ENCODE peak calls at places on chromosome 19, in seven cellular contexts. One of them, this sample, is unnamed.

GRCh38 chr19:23992348-23992747 is 77.7 kb downstream of the ZNF726 start:
- DNase-seq in amniotic stem cell: no peak
- DNase-seq in left lung: no peak
- DNase-seq in stimulated activated CD8-positive, alpha-beta memory T cell treated with anti-CD3 and anti-CD28 coated beads, Interleukin-12 subunit alpha, Interleukin-12 subunit beta, amount 100 ng/mL, for 4 hours: no peak
- DNase-seq in astrocyte of the cerebellum: no peak
- DNase-seq in HTR-8/SVneo: no peak
- DNase-seq in fibroblast of the aortic adventitia: no peak
- DNase-seq in this sample: no peak

GRCh38 chr19:2476451-2477140 is 669 bp downstream of the GADD45B start:
- DNase-seq in stimulated activated CD8-positive, alpha-beta memory T cell treated with anti-CD3 and anti-CD28 coated beads, Interleukin-12 subunit alpha, Interleukin-12 subunit beta, amount 100 ng/mL, for 4 hours: peak; percentile 67
- DNase-seq in left lung: peak; percentile 67
- DNase-seq in astrocyte of the cerebellum: no peak
- DNase-seq in HTR-8/SVneo: no peak
- DNase-seq in fibroblast of the aortic adventitia: peak; percentile 64
- DNase-seq in amniotic stem cell: no peak
- DNase-seq in this sample: peak; percentile 70

GRCh38 chr19:32748497-32748896 is 28.9 kb downstream of the TDRD12 start:
- DNase-seq in stimulated activated CD8-positive, alpha-beta memory T cell treated with anti-CD3 and anti-CD28 coated beads, Interleukin-12 subunit alpha, Interleukin-12 subunit beta, amount 100 ng/mL, for 4 hours: no peak
- DNase-seq in amniotic stem cell: no peak
- DNase-seq in astrocyte of the cerebellum: no peak
- DNase-seq in fibroblast of the aortic adventitia: no peak
- DNase-seq in HTR-8/SVneo: no peak
- DNase-seq in left lung: no peak
- DNase-seq in this sample: no peak

GRCh38 chr19:35476149-35476548 is 14.1 kb downstream of the KRTDAP start:
- DNase-seq in HTR-8/SVneo: no peak
- DNase-seq in fibroblast of the aortic adventitia: no peak
- DNase-seq in amniotic stem cell: no peak
- DNase-seq in astrocyte of the cerebellum: no peak
- DNase-seq in stimulated activated CD8-positive, alpha-beta memory T cell treated with anti-CD3 and anti-CD28 coated beads, Interleukin-12 subunit alpha, Interleukin-12 subunit beta, amount 100 ng/mL, for 4 hours: no peak
- DNase-seq in left lung: no peak
- DNase-seq in this sample: no peak

GRCh38 chr19:45069056-45069455 is 7.2 kb downstream of the ZNF296 start:
- DNase-seq in astrocyte of the cerebellum: no peak
- DNase-seq in left lung: no peak
- DNase-seq in amniotic stem cell: no peak
- DNase-seq in stimulated activated CD8-positive, alpha-beta memory T cell treated with anti-CD3 and anti-CD28 coated beads, Interleukin-12 subunit alpha, Interleukin-12 subunit beta, amount 100 ng/mL, for 4 hours: no peak
- DNase-seq in HTR-8/SVneo: no peak
- DNase-seq in fibroblast of the aortic adventitia: peak; percentile 20
- DNase-seq in this sample: peak; percentile 15

GRCh38 chr19:2113436-2114211 is 16.9 kb downstream of the IZUMO4 start:
- DNase-seq in astrocyte of the cerebellum: no peak
- DNase-seq in left lung: no peak
- DNase-seq in amniotic stem cell: no peak
- DNase-seq in stimulated activated CD8-positive, alpha-beta memory T cell treated with anti-CD3 and anti-CD28 coated beads, Interleukin-12 subunit alpha, Interleukin-12 subunit beta, amount 100 ng/mL, for 4 hours: no peak
- DNase-seq in HTR-8/SVneo: no peak
- DNase-seq in fibroblast of the aortic adventitia: peak; percentile 31
- DNase-seq in this sample: no peak

GRCh38 chr19:18422530-18423191 is 3.5 kb downstream of the SSBP4 start:
- DNase-seq in astrocyte of the cerebellum: no peak
- DNase-seq in stimulated activated CD8-positive, alpha-beta memory T cell treated with anti-CD3 and anti-CD28 coated beads, Interleukin-12 subunit alpha, Interleukin-12 subunit beta, amount 100 ng/mL, for 4 hours: no peak
- DNase-seq in HTR-8/SVneo: no peak
- DNase-seq in fibroblast of the aortic adventitia: no peak
- DNase-seq in amniotic stem cell: no peak
- DNase-seq in left lung: no peak
- DNase-seq in this sample: no peak

GRCh38 chr19:34118879-34119748 is 53.2 kb upstream of the LSM14A start:
- DNase-seq in left lung: no peak
- DNase-seq in HTR-8/SVneo: no peak
- DNase-seq in stimulated activated CD8-positive, alpha-beta memory T cell treated with anti-CD3 and anti-CD28 coated beads, Interleukin-12 subunit alpha, Interleukin-12 subunit beta, amount 100 ng/mL, for 4 hours: no peak
- DNase-seq in astrocyte of the cerebellum: no peak
- DNase-seq in amniotic stem cell: no peak
- DNase-seq in fibroblast of the aortic adventitia: no peak
- DNase-seq in this sample: no peak

GRCh38 chr19:8456064-8456463 is 11.3 kb downstream of the HNRNPM start:
- DNase-seq in astrocyte of the cerebellum: no peak
- DNase-seq in amniotic stem cell: no peak
- DNase-seq in fibroblast of the aortic adventitia: no peak
- DNase-seq in HTR-8/SVneo: no peak
- DNase-seq in stimulated activated CD8-positive, alpha-beta memory T cell treated with anti-CD3 and anti-CD28 coated beads, Interleukin-12 subunit alpha, Interleukin-12 subunit beta, amount 100 ng/mL, for 4 hours: no peak
- DNase-seq in left lung: no peak
- DNase-seq in this sample: no peak

GRCh38 chr19:11069451-11070009 is 19.7 kb upstream of the LDLR start:
- DNase-seq in astrocyte of the cerebellum: no peak
- DNase-seq in fibroblast of the aortic adventitia: no peak
- DNase-seq in HTR-8/SVneo: no peak
- DNase-seq in stimulated activated CD8-positive, alpha-beta memory T cell treated with anti-CD3 and anti-CD28 coated beads, Interleukin-12 subunit alpha, Interleukin-12 subunit beta, amount 100 ng/mL, for 4 hours: no peak
- DNase-seq in left lung: no peak
- DNase-seq in amniotic stem cell: no peak
- DNase-seq in this sample: no peak

GRCh38 chr19:47190167-47190727 is 40.8 kb downstream of the BBC3 start:
- DNase-seq in left lung: peak; percentile 86
- DNase-seq in astrocyte of the cerebellum: peak; percentile 84
- DNase-seq in fibroblast of the aortic adventitia: peak; percentile 81
- DNase-seq in HTR-8/SVneo: peak; percentile 63
- DNase-seq in amniotic stem cell: no peak
- DNase-seq in stimulated activated CD8-positive, alpha-beta memory T cell treated with anti-CD3 and anti-CD28 coated beads, Interleukin-12 subunit alpha, Interleukin-12 subunit beta, amount 100 ng/mL, for 4 hours: no peak
- DNase-seq in this sample: peak; percentile 85

GRCh38 chr19:31656507-31656906 is 307.3 kb upstream of the TSHZ3 start:
- DNase-seq in HTR-8/SVneo: no peak
- DNase-seq in fibroblast of the aortic adventitia: no peak
- DNase-seq in left lung: no peak
- DNase-seq in amniotic stem cell: no peak
- DNase-seq in stimulated activated CD8-positive, alpha-beta memory T cell treated with anti-CD3 and anti-CD28 coated beads, Interleukin-12 subunit alpha, Interleukin-12 subunit beta, amount 100 ng/mL, for 4 hours: no peak
- DNase-seq in astrocyte of the cerebellum: no peak
- DNase-seq in this sample: no peak

GRCh38 chr19:1222394-1222793 is 15.4 kb downstream of the CBARP start:
- DNase-seq in astrocyte of the cerebellum: no peak
- DNase-seq in stimulated activated CD8-positive, alpha-beta memory T cell treated with anti-CD3 and anti-CD28 coated beads, Interleukin-12 subunit alpha, Interleukin-12 subunit beta, amount 100 ng/mL, for 4 hours: no peak
- DNase-seq in fibroblast of the aortic adventitia: no peak
- DNase-seq in amniotic stem cell: no peak
- DNase-seq in left lung: no peak
- DNase-seq in HTR-8/SVneo: no peak
- DNase-seq in this sample: no peak

GRCh38 chr19:38389957-38390924 is 1.7 kb downstream of the SPRED3 start:
- DNase-seq in HTR-8/SVneo: no peak
- DNase-seq in stimulated activated CD8-positive, alpha-beta memory T cell treated with anti-CD3 and anti-CD28 coated beads, Interleukin-12 subunit alpha, Interleukin-12 subunit beta, amount 100 ng/mL, for 4 hours: no peak
- DNase-seq in astrocyte of the cerebellum: no peak
- DNase-seq in amniotic stem cell: no peak
- DNase-seq in fibroblast of the aortic adventitia: no peak
- DNase-seq in left lung: no peak
- DNase-seq in this sample: no peak

This sample was measured in adipocyte.